ENCODE peak calls at places on chromosomes 3 and 15, in nine cellular contexts. M is Right ventricle myocardium superior, C is mammary epithelial cell, A is H9, I is nucleus accumbens, D is C1 segment of cervical spinal cord, F is T1000, S is NCI-H1105 treated with DMSO at 0.1 percent for 48 hours, Z is osteocyte. R is an unnamed sample.

GRCh38 chr3:147408180-147409105 is 722 bp upstream of the ZIC1 start:
- DNase-seq in I (no peak), D (no peak), S (no peak), Z (no peak), C (no peak), F (no peak), M (no peak), A (peak; percentile 61), R (no peak)

GRCh38 chr3:24829011-24829581 is 334.4 kb upstream of the THRB start:
- DNase-seq in Z (peak; percentile 85), C (no peak), D (no peak), I (no peak), A (peak; percentile 66), M (peak; percentile 65), F (peak; percentile 23), S (peak; percentile 42), R (no peak)

GRCh38 chr3:24503499-24504176 is 9.0 kb upstream of the THRB start:
- DNase-seq in I (no peak), Z (no peak), S (no peak), D (no peak), C (no peak), M (no peak), A (no peak), F (no peak), R (no peak)

GRCh38 chr3:57818772-57819171 is 62.7 kb downstream of the SLMAP start:
- DNase-seq in F (no peak), S (no peak), Z (no peak), I (no peak), A (no peak), M (no peak), C (no peak), D (no peak), R (no peak)

GRCh38 chr3:170563712-170564423 is 22.0 kb downstream of the SLC7A14 start:
- DNase-seq in I (no peak), M (no peak), A (no peak), C (no peak), D (no peak), S (no peak), Z (no peak), F (no peak), R (no peak)

GRCh38 chr3:89624494-89624893 is 517.1 kb downstream of the EPHA3 start:
- DNase-seq in S (no peak), F (no peak), D (no peak), A (no peak), M (no peak), I (no peak), C (no peak), Z (no peak), R (no peak)

GRCh38 chr3:106745344-106746168 is 631.7 kb upstream of the CCDC54 start:
- DNase-seq in I (no peak), M (no peak), F (no peak), Z (no peak), D (no peak), A (no peak), S (no peak), C (no peak), R (no peak)

GRCh38 chr15:43370310-43370974 is 401 bp downstream of the ZSCAN29 start:
- DNase-seq in D (no peak), S (no peak), A (peak; percentile 44), F (no peak), C (peak; percentile 12), M (peak; percentile 56), I (no peak), Z (no peak), R (no peak)

GRCh38 chr3:186888569-186888968 is 41.8 kb upstream of the ST6GAL1 start:
- DNase-seq in S (peak; percentile 61), Z (no peak), M (no peak), I (no peak), F (no peak), C (no peak), A (no peak), D (no peak), R (no peak)

GRCh38 chr15:75232252-75232813 is 25.8 kb upstream of the GOLGA6C start:
- DNase-seq in A (no peak), C (no peak), M (no peak), I (no peak), F (no peak), D (no peak), Z (no peak), S (no peak), R (no peak)

GRCh38 chr3:50352762-50353161 is 2.1 kb downstream of the CYB561D2 start:
- DNase-seq in S (no peak), C (peak; percentile 39), F (no peak), A (no peak), Z (no peak), D (no peak), I (no peak), M (no peak), R (no peak)